ENCODE peak calls at places on chromosomes 7 and 10, in five cellular contexts. One of them, this sample, is unnamed.

GRCh38 chr7:77254915-77255314 is 55.3 kb upstream of the FGL2 start:
- DNase-seq in fibroblast of pulmonary artery: no peak
- DNase-seq in lung: no peak
- DNase-seq in fibroblast of the aortic adventitia: no peak
- DNase-seq in BJ: no peak
- DNase-seq in this sample: no peak

GRCh38 chr10:77230194-77230593 is 407.4 kb downstream of the KCNMA1 start:
- DNase-seq in lung: no peak
- DNase-seq in fibroblast of the aortic adventitia: peak
- DNase-seq in fibroblast of pulmonary artery: peak
- DNase-seq in BJ: peak
- DNase-seq in this sample: no peak

GRCh38 chr10:34213193-34213804 is 601.8 kb downstream of the PARD3 start:
- DNase-seq in lung: no peak
- DNase-seq in BJ: no peak
- DNase-seq in fibroblast of the aortic adventitia: no peak
- DNase-seq in fibroblast of pulmonary artery: no peak
- DNase-seq in this sample: no peak

GRCh38 chr10:44864042-44864436 is 47.1 kb upstream of the TMEM72 start:
- DNase-seq in fibroblast of pulmonary artery: no peak
- DNase-seq in lung: no peak
- DNase-seq in BJ: no peak
- DNase-seq in fibroblast of the aortic adventitia: no peak
- DNase-seq in this sample: peak

GRCh38 chr7:44969701-44970494 is 8.9 kb downstream of the MYO1G start:
- DNase-seq in BJ: no peak
- DNase-seq in lung: no peak
- DNase-seq in fibroblast of the aortic adventitia: no peak
- DNase-seq in fibroblast of pulmonary artery: no peak
- DNase-seq in this sample: no peak

GRCh38 chr7:41878331-41879112 is 175.6 kb upstream of the INHBA start:
- DNase-seq in fibroblast of pulmonary artery: peak
- DNase-seq in BJ: no peak
- DNase-seq in lung: no peak
- DNase-seq in fibroblast of the aortic adventitia: peak
- DNase-seq in this sample: no peak

GRCh38 chr7:113307147-113307546 is 188.8 kb upstream of the SMIM30 start:
- DNase-seq in fibroblast of pulmonary artery: no peak
- DNase-seq in BJ: no peak
- DNase-seq in lung: no peak
- DNase-seq in fibroblast of the aortic adventitia: no peak
- DNase-seq in this sample: no peak

GRCh38 chr10:127044191-127044590 is 139.0 kb downstream of the DOCK1 start:
- DNase-seq in fibroblast of pulmonary artery: no peak
- DNase-seq in fibroblast of the aortic adventitia: no peak
- DNase-seq in lung: peak
- DNase-seq in BJ: no peak
- DNase-seq in this sample: no peak

GRCh38 chr10:131404886-131405285 is 93.4 kb upstream of the TCERG1L start:
- DNase-seq in fibroblast of the aortic adventitia: no peak
- DNase-seq in fibroblast of pulmonary artery: no peak
- DNase-seq in BJ: no peak
- DNase-seq in lung: no peak
- DNase-seq in this sample: no peak

GRCh38 chr10:58625070-58625469 is 112.4 kb downstream of the BICC1 start:
- DNase-seq in fibroblast of the aortic adventitia: peak
- DNase-seq in lung: no peak
- DNase-seq in BJ: peak
- DNase-seq in fibroblast of pulmonary artery: peak
- DNase-seq in this sample: peak

GRCh38 chr10:130003787-130004613 is 39.9 kb upstream of the EBF3 start:
- DNase-seq in fibroblast of the aortic adventitia: peak
- DNase-seq in lung: no peak
- DNase-seq in fibroblast of pulmonary artery: no peak
- DNase-seq in BJ: no peak
- DNase-seq in this sample: no peak

GRCh38 chr10:86613905-86614304 is 40.4 kb upstream of the OPN4 start:
- DNase-seq in BJ: no peak
- DNase-seq in fibroblast of the aortic adventitia: no peak
- DNase-seq in fibroblast of pulmonary artery: no peak
- DNase-seq in lung: no peak
- DNase-seq in this sample: no peak

GRCh38 chr10:28492093-28492492 is 40.8 kb upstream of the WAC start:
- DNase-seq in BJ: no peak
- DNase-seq in fibroblast of pulmonary artery: no peak
- DNase-seq in fibroblast of the aortic adventitia: no peak
- DNase-seq in lung: no peak
- DNase-seq in this sample: peak

GRCh38 chr7:131034166-131034881 is 293.4 kb upstream of the MKLN1 start:
- DNase-seq in fibroblast of the aortic adventitia: peak
- DNase-seq in BJ: no peak
- DNase-seq in lung: no peak
- DNase-seq in fibroblast of pulmonary artery: peak
- DNase-seq in this sample: no peak

GRCh38 chr7:123692471-123692877 is 36.8 kb downstream of the LMOD2 start:
- DNase-seq in fibroblast of the aortic adventitia: no peak
- DNase-seq in BJ: no peak
- DNase-seq in lung: no peak
- DNase-seq in fibroblast of pulmonary artery: no peak
- DNase-seq in this sample: no peak

GRCh38 chr7:45663167-45663921 is 89.2 kb downstream of the ADCY1 start:
- DNase-seq in fibroblast of the aortic adventitia: peak
- DNase-seq in fibroblast of pulmonary artery: peak
- DNase-seq in lung: peak
- DNase-seq in BJ: no peak
- DNase-seq in this sample: peak

GRCh38 chr10:62843591-62843990 is 27.4 kb upstream of the EGR2 start:
- DNase-seq in BJ: no peak
- DNase-seq in lung: no peak
- DNase-seq in fibroblast of the aortic adventitia: no peak
- DNase-seq in fibroblast of pulmonary artery: no peak
- DNase-seq in this sample: no peak

GRCh38 chr7:120833551-120833950 is 24.4 kb downstream of the TSPAN12 start:
- DNase-seq in fibroblast of pulmonary artery: no peak
- DNase-seq in fibroblast of the aortic adventitia: no peak
- DNase-seq in BJ: no peak
- DNase-seq in lung: no peak
- DNase-seq in this sample: peak

GRCh38 chr7:104207348-104207730 is 474 bp downstream of the ORC5 start:
- DNase-seq in lung: no peak
- DNase-seq in BJ: no peak
- DNase-seq in fibroblast of pulmonary artery: peak
- DNase-seq in fibroblast of the aortic adventitia: peak
- DNase-seq in this sample: peak

GRCh38 chr10:29105516-29106215 is 183.2 kb upstream of the LYZL1 start:
- DNase-seq in lung: no peak
- DNase-seq in fibroblast of the aortic adventitia: peak
- DNase-seq in BJ: peak
- DNase-seq in fibroblast of pulmonary artery: peak
- DNase-seq in this sample: peak

GRCh38 chr7:132430863-132431822 is 145.1 kb downstream of the PLXNA4 start:
- DNase-seq in BJ: peak
- DNase-seq in fibroblast of the aortic adventitia: peak
- DNase-seq in fibroblast of pulmonary artery: peak
- DNase-seq in lung: no peak
- DNase-seq in this sample: peak

GRCh38 chr10:70932415-70933196 is 44.2 kb upstream of the PCBD1 start:
- DNase-seq in fibroblast of the aortic adventitia: no peak
- DNase-seq in lung: no peak
- DNase-seq in BJ: no peak
- DNase-seq in fibroblast of pulmonary artery: no peak
- DNase-seq in this sample: peak

GRCh38 chr7:128447944-128448556 is 7.6 kb upstream of the HILPDA start:
- DNase-seq in lung: no peak
- DNase-seq in BJ: no peak
- DNase-seq in fibroblast of the aortic adventitia: no peak
- DNase-seq in fibroblast of pulmonary artery: no peak
- DNase-seq in this sample: no peak

GRCh38 chr10:71575446-71575845 is 144.1 kb downstream of the C10orf105 start:
- DNase-seq in BJ: no peak
- DNase-seq in fibroblast of the aortic adventitia: peak
- DNase-seq in fibroblast of pulmonary artery: no peak
- DNase-seq in lung: no peak
- DNase-seq in this sample: no peak

GRCh38 chr10:122054046-122055025 is 65.4 kb downstream of the TACC2 start:
- DNase-seq in lung: peak
- DNase-seq in fibroblast of pulmonary artery: peak
- DNase-seq in BJ: no peak
- DNase-seq in fibroblast of the aortic adventitia: peak
- DNase-seq in this sample: peak

GRCh38 chr7:143936087-143937009 is 1.3 kb downstream of the OR2F2 start:
- DNase-seq in BJ: peak
- DNase-seq in fibroblast of pulmonary artery: peak
- DNase-seq in fibroblast of the aortic adventitia: peak
- DNase-seq in lung: no peak
- DNase-seq in this sample: peak

GRCh38 chr7:49099587-49100326 is 175.4 kb downstream of the CDC14C start:
- DNase-seq in lung: no peak
- DNase-seq in fibroblast of pulmonary artery: no peak
- DNase-seq in fibroblast of the aortic adventitia: no peak
- DNase-seq in BJ: no peak
- DNase-seq in this sample: peak

DNA sequence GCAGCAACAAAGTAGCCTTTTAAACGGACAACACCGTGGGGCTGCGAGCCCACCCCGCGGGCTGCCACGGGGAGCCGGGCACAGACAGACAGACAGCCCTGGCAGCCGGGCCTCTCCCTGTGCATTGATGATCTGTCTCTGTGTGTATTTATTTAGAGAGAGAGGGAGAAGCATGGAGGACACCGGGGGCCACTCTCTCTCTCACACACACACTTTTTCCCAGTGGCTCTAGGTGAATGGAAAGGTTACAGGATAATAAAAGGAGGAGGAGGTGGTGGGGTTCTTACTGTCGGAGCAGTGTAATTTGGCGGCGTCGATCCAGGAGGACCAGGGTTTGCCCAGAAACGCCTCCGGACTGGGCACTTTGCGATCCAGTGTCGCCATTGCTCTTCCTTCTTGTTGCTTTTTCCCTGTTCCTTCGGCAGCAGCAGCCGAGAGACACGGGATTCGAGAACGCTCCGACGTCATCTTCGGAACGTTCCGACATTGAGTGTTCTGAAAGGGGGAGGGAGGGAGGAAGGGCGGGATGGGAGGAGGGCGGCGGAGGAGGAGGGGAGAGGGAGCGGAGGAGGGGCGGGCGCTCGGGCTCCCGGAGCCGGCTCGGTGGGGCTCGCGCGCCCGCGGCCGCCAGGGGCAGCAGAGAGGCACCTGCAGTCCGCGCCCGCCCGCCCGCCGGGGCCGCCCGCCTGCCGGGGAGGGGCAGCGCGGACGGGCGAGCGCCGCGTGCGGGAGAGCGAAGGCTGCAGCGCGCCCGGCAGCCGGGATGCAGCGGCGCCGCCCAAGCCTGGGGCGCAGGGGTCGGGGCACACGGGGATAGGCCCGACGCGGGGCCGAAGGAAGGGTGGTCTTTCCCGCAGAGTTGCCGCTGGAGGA is at the start of gene ATXN7L1:
- DNase-seq in fibroblast of the aortic adventitia: peak
- DNase-seq in fibroblast of pulmonary artery: peak
- DNase-seq in lung: peak
- DNase-seq in BJ: peak
- DNase-seq in this sample: peak
- TF ChIP-seq CTCF in fibroblast of the aortic adventitia: peak
- TF ChIP-seq CTCF in fibroblast of pulmonary artery: no peak
- TF ChIP-seq CTCF in lung: peak
- TF ChIP-seq CTCF in BJ: peak
- TF ChIP-seq CTCF in this sample: peak

GRCh38 chr10:3805791-3806381 is 20.9 kb upstream of the KLF6 start:
- DNase-seq in fibroblast of pulmonary artery: peak
- DNase-seq in fibroblast of the aortic adventitia: peak
- DNase-seq in lung: no peak
- DNase-seq in BJ: no peak
- DNase-seq in this sample: peak
- H3K4me3 ChIP-seq in fibroblast of pulmonary artery: peak
- H3K4me3 ChIP-seq in fibroblast of the aortic adventitia: no peak
- H3K4me3 ChIP-seq in lung: no peak
- H3K4me3 ChIP-seq in BJ: no peak
- H3K4me3 ChIP-seq in this sample: no peak

DNA sequence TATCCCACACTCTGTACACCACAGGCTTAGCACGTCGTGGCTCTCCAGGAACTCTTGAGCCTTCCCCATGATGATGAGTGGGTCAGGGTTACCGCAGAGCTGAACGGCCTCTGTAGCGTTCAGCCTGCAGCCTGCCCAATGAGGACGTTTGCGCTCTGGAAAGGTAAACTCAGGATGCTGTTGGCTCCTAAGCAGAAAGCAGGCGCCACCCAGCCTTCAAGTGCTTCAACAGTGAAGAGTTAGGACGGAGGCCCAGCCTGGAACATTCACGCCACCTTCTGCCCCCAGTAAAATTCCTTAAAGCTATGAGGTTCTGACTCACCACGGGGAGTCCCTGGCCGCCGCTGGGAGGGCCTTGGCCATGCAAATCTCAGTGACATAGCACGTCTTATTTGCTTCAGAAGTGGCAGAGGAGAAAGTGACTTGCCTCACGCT is 161.5 kb upstream of the SH2B2 start:
- DNase-seq in fibroblast of pulmonary artery: peak
- DNase-seq in lung: peak
- DNase-seq in BJ: peak
- DNase-seq in fibroblast of the aortic adventitia: peak
- DNase-seq in this sample: peak
- TF ChIP-seq CTCF in fibroblast of pulmonary artery: peak
- TF ChIP-seq CTCF in lung: no peak
- TF ChIP-seq CTCF in BJ: peak
- TF ChIP-seq CTCF in fibroblast of the aortic adventitia: no peak
- TF ChIP-seq CTCF in this sample: no peak

GRCh38 chr10:108453166-108453565 is 1288.7 kb upstream of the SORCS1 start:
- DNase-seq in BJ: no peak
- DNase-seq in fibroblast of pulmonary artery: no peak
- DNase-seq in lung: no peak
- DNase-seq in fibroblast of the aortic adventitia: no peak
- DNase-seq in this sample: no peak

GRCh38 chr10:108450280-108450679 is 1285.8 kb upstream of the SORCS1 start:
- DNase-seq in fibroblast of pulmonary artery: no peak
- DNase-seq in fibroblast of the aortic adventitia: no peak
- DNase-seq in BJ: no peak
- DNase-seq in lung: no peak
- DNase-seq in this sample: no peak

GRCh38 chr10:108454224-108454623 is 1289.7 kb upstream of the SORCS1 start:
- DNase-seq in BJ: no peak
- DNase-seq in fibroblast of the aortic adventitia: peak
- DNase-seq in fibroblast of pulmonary artery: no peak
- DNase-seq in lung: no peak
- DNase-seq in this sample: no peak

GRCh38 chr10:108452483-108453060 is 1288.1 kb upstream of the SORCS1 start:
- DNase-seq in lung: no peak
- DNase-seq in fibroblast of pulmonary artery: no peak
- DNase-seq in BJ: no peak
- DNase-seq in fibroblast of the aortic adventitia: no peak
- DNase-seq in this sample: no peak

DNA sequence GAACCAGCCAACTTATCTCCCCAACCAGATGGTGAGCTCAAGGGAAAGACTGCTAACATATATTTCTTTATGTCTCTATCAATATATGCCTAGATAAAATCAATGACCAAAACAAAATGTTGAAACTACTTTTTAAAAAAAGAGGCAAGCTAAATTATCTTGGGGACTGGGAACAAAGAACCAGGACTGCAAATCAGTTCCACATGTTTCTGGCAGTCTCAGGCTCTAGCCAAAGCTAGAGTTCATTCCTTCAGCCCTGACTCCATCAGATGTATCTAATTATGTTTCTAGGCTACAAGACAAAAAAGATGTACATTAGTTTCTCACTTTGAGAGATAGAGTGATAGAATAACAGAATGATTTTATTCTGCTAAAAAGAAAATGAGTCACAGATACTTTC is 1290.3 kb upstream of the SORCS1 start:
- DNase-seq in fibroblast of the aortic adventitia: peak
- DNase-seq in lung: no peak
- DNase-seq in fibroblast of pulmonary artery: no peak
- DNase-seq in BJ: peak
- DNase-seq in this sample: peak
- H3K4me3 ChIP-seq in fibroblast of the aortic adventitia: no peak
- H3K4me3 ChIP-seq in lung: no peak
- H3K4me3 ChIP-seq in fibroblast of pulmonary artery: no peak
- H3K4me3 ChIP-seq in BJ: no peak
- H3K4me3 ChIP-seq in this sample: no peak

This sample was measured in fibroblast of villous mesenchyme.